ENCODE peak calls at places on chromosomes 13 and 19, in seven cellular contexts. D is trophoblast cell, I is mesendoderm, U is H9, H is IMR-90, S is mesenchymal stem cell, W is H1. C is an unnamed sample.

GRCh38 chr13:33678906-33679657 is 138.9 kb upstream of the RFC3 start:
- DNase-seq in H (peak), U (no peak), I (peak), W (no peak), S (peak), D (peak), C (no peak)

GRCh38 chr19:10184636-10185035 is 10.1 kb downstream of the DNMT1 start:
- DNase-seq in S (no peak), U (no peak), D (peak), W (no peak), I (no peak), H (no peak), C (no peak)

GRCh38 chr13:57740719-57741118 is 109.2 kb downstream of the PCDH17 start:
- DNase-seq in U (no peak), W (no peak), H (no peak), D (no peak), I (no peak), S (no peak), C (no peak)

GRCh38 chr19:4568884-4569283 is 9.4 kb upstream of the SEMA6B start:
- DNase-seq in U (no peak), I (no peak), S (no peak), H (no peak), W (no peak), D (no peak), C (no peak)

GRCh38 chr19:43739836-43740235 is 14.9 kb downstream of the SMG9 start:
- DNase-seq in I (no peak), H (no peak), D (peak), U (no peak), S (no peak), W (no peak), C (no peak)

GRCh38 chr19:55212447-55212846 is 3.1 kb upstream of the PTPRH start:
- DNase-seq in H (no peak), W (no peak), U (no peak), I (peak), S (no peak), D (peak), C (no peak)

GRCh38 chr19:16316506-16316882 is 8.1 kb upstream of the KLF2 start:
- DNase-seq in U (no peak), I (no peak), D (no peak), H (no peak), S (no peak), W (no peak), C (no peak)

GRCh38 chr13:106381083-106381482 is 154.4 kb downstream of the EFNB2 start:
- DNase-seq in H (peak), D (peak), S (peak), U (no peak), W (no peak), I (peak), C (no peak)

GRCh38 chr19:56348289-56348877 is 33.7 kb upstream of the ZSCAN5A start:
- DNase-seq in I (peak), H (no peak), W (peak), U (no peak), S (peak), D (peak), C (no peak)

GRCh38 chr13:79404361-79404760 is 1.7 kb downstream of the RBM26 start:
- DNase-seq in D (no peak), W (no peak), H (no peak), S (no peak), U (no peak), I (no peak), C (no peak)

GRCh38 chr13:70043685-70044084 is 63.9 kb upstream of the ATXN8OS start:
- DNase-seq in S (peak), U (no peak), D (peak), H (no peak), W (no peak), I (no peak), C (no peak)

GRCh38 chr19:10823690-10824089 is 12.3 kb downstream of the TMED1 start:
- DNase-seq in D (no peak), I (no peak), U (no peak), W (no peak), S (no peak), H (no peak), C (no peak)

GRCh38 chr19:38451036-38451435 is 17.5 kb downstream of the RYR1 start:
- DNase-seq in W (no peak), I (no peak), U (no peak), S (no peak), H (no peak), D (no peak), C (no peak)
- H2BK5ac ChIP-seq in W (no peak), I (no peak), U (no peak), S (no peak), H (no peak), D (no peak), C (no peak)

DNA sequence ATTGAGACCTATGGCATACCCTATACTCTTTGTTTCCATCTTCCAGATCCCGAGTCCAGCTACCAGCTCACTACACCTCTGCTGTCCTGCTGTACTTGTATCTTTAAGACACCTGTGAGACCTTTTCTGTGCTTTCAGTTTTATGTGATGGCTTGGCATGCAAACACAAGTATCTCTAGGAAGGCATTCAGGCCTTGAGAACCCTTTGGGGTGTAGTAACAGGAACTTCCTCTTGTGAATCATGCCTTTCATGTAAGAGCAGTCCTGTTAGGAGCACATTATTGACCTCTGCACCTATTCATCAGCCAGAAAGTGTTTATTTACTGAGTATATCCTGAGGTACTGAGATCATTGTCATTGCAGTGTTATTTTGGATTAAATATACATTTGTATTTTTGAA is 87.0 kb upstream of the HTR2A start:
- DNase-seq in D (no peak), S (peak), I (no peak), U (no peak), H (peak), W (no peak), C (no peak)
- H2BK5ac ChIP-seq in D (no peak), S (no peak), I (no peak), U (no peak), H (no peak), W (no peak), C (no peak)

DNA sequence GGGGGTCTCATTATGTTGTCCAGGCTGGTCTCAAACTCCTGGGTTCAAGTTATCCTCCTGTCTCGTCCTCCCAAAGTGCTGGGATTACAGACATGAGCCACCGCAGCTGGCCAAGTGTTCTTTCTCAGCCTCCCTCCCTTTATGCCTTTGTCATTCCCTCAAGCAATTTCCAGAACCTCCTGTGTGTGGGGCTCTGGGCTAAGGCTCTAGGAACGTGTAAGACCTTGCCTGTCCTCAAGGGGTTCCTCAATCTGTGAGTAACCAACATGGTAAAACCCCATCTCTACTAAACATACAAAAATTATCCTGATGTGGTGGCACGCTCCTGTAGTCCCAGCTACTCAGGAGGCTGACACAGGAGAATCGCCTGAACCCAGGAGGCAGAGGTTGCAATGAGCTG is 15.5 kb upstream of the SPACA4 start:
- DNase-seq in I (peak), H (no peak), D (no peak), U (no peak), S (peak), W (no peak), C (no peak)
- H2BK5ac ChIP-seq in I (no peak), H (no peak), D (no peak), U (no peak), S (no peak), W (no peak), C (no peak)

GRCh38 chr19:54105796-54106195 is 3.1 kb downstream of the NDUFA3 start:
- DNase-seq in I (no peak), W (no peak), H (no peak), S (no peak), D (no peak), U (no peak), C (no peak)
- H2BK5ac ChIP-seq in I (no peak), W (no peak), H (no peak), S (no peak), D (no peak), U (no peak), C (no peak)

GRCh38 chr19:28864024-28864503 is 348.9 kb downstream of the UQCRFS1 start:
- DNase-seq in S (no peak), I (no peak), U (no peak), W (no peak), H (no peak), D (no peak), C (no peak)
- H2BK5ac ChIP-seq in S (no peak), I (no peak), U (no peak), W (no peak), H (no peak), D (no peak), C (no peak)

DNA sequence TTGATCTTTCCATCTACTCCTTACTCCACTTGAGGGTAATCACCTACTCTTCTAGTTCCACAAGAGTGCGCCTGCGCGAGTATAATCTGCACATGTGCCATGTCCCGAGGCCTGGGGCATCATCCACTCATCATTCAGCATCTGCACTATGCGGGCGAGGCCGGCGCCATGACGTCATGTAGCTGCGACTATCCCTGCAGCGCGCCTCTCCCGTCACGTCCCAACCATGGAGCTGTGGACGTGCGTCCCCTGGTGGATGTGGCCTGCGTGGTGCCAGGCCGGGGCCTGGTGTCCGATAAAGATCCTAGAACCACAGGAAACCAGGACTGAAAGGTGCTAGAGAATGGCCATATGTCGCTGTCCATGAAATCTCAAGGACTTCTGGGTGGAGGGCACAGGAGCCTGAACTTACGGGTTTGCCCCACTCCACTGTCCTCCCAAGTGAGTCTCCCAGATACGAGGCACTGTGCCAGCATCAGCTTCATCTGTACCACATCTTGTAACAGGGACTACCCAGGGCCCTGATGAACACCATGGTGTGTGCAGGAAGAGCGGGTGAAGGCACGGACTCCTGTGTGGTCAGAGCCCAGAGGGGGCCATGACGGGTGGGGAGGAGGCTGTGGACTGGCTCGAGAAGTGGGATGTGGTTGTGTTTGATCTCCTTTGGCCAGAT is 2.7 kb upstream of the KLK2 start:
- DNase-seq in W (peak), I (no peak), U (peak), H (peak), D (peak), S (no peak), C (no peak)
- H2BK5ac ChIP-seq in W (no peak), I (no peak), U (no peak), H (no peak), D (no peak), S (no peak), C (no peak)

GRCh38 chr13:75310005-75310580 is 171.9 kb downstream of the TBC1D4 start:
- DNase-seq in U (no peak), S (no peak), H (no peak), I (no peak), W (no peak), D (no peak), C (no peak)

GRCh38 chr13:75307370-75307984 is 174.5 kb downstream of the TBC1D4 start:
- DNase-seq in D (no peak), H (peak), U (no peak), W (no peak), S (no peak), I (no peak), C (no peak)

GRCh38 chr13:75312884-75313520 is 169.0 kb downstream of the TBC1D4 start:
- DNase-seq in W (no peak), S (no peak), H (no peak), I (no peak), U (no peak), D (no peak), C (no peak)

GRCh38 chr13:75305057-75305456 is 176.9 kb downstream of the TBC1D4 start:
- DNase-seq in D (no peak), U (no peak), S (no peak), H (no peak), W (no peak), I (no peak), C (no peak)

DNA sequence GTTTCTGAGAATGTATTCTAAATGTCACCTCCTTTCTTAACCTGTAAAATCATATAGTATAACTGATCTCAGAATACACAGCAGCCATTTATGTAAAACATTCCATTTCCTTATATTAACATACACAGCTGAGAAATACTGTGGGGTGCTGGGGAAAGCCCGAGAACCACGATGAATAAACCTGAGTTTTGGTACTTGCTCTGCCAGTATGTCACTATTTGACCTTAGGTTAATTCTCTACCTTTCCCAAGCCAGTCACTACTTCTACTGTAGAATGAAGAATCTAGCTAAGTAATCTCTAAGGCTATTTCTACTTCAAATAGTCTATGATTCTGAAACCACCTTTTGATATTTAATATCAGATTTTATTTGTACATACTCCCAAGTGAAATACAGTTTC is 173.7 kb downstream of the TBC1D4 start:
- DNase-seq in U (no peak), S (no peak), I (no peak), D (no peak), H (peak), W (no peak), C (no peak)
- H2BK5ac ChIP-seq in U (no peak), S (no peak), I (no peak), D (no peak), H (no peak), W (no peak), C (no peak)